ENCODE peak calls at places on chromosome X, in eight cellular contexts. One of them, this sample, is unnamed.

GRCh38 chrX:109840585-109840984 is 107.5 kb upstream of the ACSL4 start:
- DNase-seq in sigmoid colon: peak; percentile 72
- DNase-seq in aorta: no peak
- DNase-seq in right lobe of liver: no peak
- DNase-seq in GM23248: peak; percentile 90
- DNase-seq in OCI-LY7: no peak
- DNase-seq in endothelial cell of umbilical vein: no peak
- DNase-seq in left ventricle myocardium inferior: no peak
- DNase-seq in this sample: peak; percentile 88

GRCh38 chrX:129581904-129582303 is 41.8 kb downstream of the OCRL start:
- DNase-seq in right lobe of liver: no peak
- DNase-seq in aorta: no peak
- DNase-seq in OCI-LY7: no peak
- DNase-seq in endothelial cell of umbilical vein: no peak
- DNase-seq in left ventricle myocardium inferior: no peak
- DNase-seq in sigmoid colon: no peak
- DNase-seq in GM23248: no peak
- DNase-seq in this sample: no peak

GRCh38 chrX:68114573-68115199 is 318.6 kb downstream of the OPHN1 start:
- DNase-seq in left ventricle myocardium inferior: no peak
- DNase-seq in endothelial cell of umbilical vein: no peak
- DNase-seq in OCI-LY7: no peak
- DNase-seq in sigmoid colon: no peak
- DNase-seq in right lobe of liver: no peak
- DNase-seq in aorta: no peak
- DNase-seq in GM23248: peak; percentile 58
- DNase-seq in this sample: peak; percentile 3

GRCh38 chrX:73268463-73268862 is 53.8 kb upstream of the NAP1L2 start:
- DNase-seq in GM23248: no peak
- DNase-seq in sigmoid colon: no peak
- DNase-seq in left ventricle myocardium inferior: no peak
- DNase-seq in OCI-LY7: no peak
- DNase-seq in aorta: no peak
- DNase-seq in endothelial cell of umbilical vein: no peak
- DNase-seq in right lobe of liver: no peak
- DNase-seq in this sample: no peak

GRCh38 chrX:133415276-133416105 is at the start of gene GPC4:
- DNase-seq in sigmoid colon: peak; percentile 91
- DNase-seq in aorta: peak; percentile 89
- DNase-seq in GM23248: peak; percentile 57
- DNase-seq in OCI-LY7: no peak
- DNase-seq in endothelial cell of umbilical vein: no peak
- DNase-seq in left ventricle myocardium inferior: peak; percentile 65
- DNase-seq in right lobe of liver: peak; percentile 65
- DNase-seq in this sample: peak; percentile 78

GRCh38 chrX:128781506-128781905 is 729.3 kb upstream of the ACTRT1 start:
- DNase-seq in GM23248: no peak
- DNase-seq in OCI-LY7: peak; percentile 26
- DNase-seq in right lobe of liver: no peak
- DNase-seq in aorta: no peak
- DNase-seq in left ventricle myocardium inferior: no peak
- DNase-seq in sigmoid colon: no peak
- DNase-seq in endothelial cell of umbilical vein: no peak
- DNase-seq in this sample: no peak

GRCh38 chrX:18575744-18576143 is 96.2 kb downstream of the RS1 start:
- DNase-seq in sigmoid colon: no peak
- DNase-seq in left ventricle myocardium inferior: no peak
- DNase-seq in aorta: no peak
- DNase-seq in right lobe of liver: no peak
- DNase-seq in endothelial cell of umbilical vein: no peak
- DNase-seq in GM23248: no peak
- DNase-seq in OCI-LY7: no peak
- DNase-seq in this sample: no peak

GRCh38 chrX:81202413-81202794 is 502 bp downstream of the SH3BGRL start:
- DNase-seq in GM23248: peak; percentile 35
- DNase-seq in endothelial cell of umbilical vein: peak; percentile 46
- DNase-seq in left ventricle myocardium inferior: no peak
- DNase-seq in OCI-LY7: no peak
- DNase-seq in right lobe of liver: no peak
- DNase-seq in aorta: no peak
- DNase-seq in sigmoid colon: no peak
- DNase-seq in this sample: peak; percentile 25

GRCh38 chrX:48022740-48023139 is 16.0 kb downstream of the SPACA5 start:
- DNase-seq in aorta: no peak
- DNase-seq in right lobe of liver: no peak
- DNase-seq in GM23248: peak; percentile 26
- DNase-seq in endothelial cell of umbilical vein: no peak
- DNase-seq in OCI-LY7: no peak
- DNase-seq in left ventricle myocardium inferior: no peak
- DNase-seq in sigmoid colon: no peak
- DNase-seq in this sample: peak; percentile 49

GRCh38 chrX:48022100-48022499 is 15.3 kb downstream of the SPACA5 start:
- DNase-seq in endothelial cell of umbilical vein: no peak
- DNase-seq in aorta: no peak
- DNase-seq in OCI-LY7: no peak
- DNase-seq in left ventricle myocardium inferior: no peak
- DNase-seq in GM23248: no peak
- DNase-seq in sigmoid colon: no peak
- DNase-seq in right lobe of liver: no peak
- DNase-seq in this sample: no peak

GRCh38 chrX:48025561-48025960 is 18.8 kb downstream of the SPACA5 start:
- DNase-seq in aorta: no peak
- DNase-seq in GM23248: peak; percentile 62
- DNase-seq in right lobe of liver: no peak
- DNase-seq in left ventricle myocardium inferior: no peak
- DNase-seq in endothelial cell of umbilical vein: peak; percentile 63
- DNase-seq in sigmoid colon: no peak
- DNase-seq in OCI-LY7: peak; percentile 76
- DNase-seq in this sample: peak; percentile 83

DNA sequence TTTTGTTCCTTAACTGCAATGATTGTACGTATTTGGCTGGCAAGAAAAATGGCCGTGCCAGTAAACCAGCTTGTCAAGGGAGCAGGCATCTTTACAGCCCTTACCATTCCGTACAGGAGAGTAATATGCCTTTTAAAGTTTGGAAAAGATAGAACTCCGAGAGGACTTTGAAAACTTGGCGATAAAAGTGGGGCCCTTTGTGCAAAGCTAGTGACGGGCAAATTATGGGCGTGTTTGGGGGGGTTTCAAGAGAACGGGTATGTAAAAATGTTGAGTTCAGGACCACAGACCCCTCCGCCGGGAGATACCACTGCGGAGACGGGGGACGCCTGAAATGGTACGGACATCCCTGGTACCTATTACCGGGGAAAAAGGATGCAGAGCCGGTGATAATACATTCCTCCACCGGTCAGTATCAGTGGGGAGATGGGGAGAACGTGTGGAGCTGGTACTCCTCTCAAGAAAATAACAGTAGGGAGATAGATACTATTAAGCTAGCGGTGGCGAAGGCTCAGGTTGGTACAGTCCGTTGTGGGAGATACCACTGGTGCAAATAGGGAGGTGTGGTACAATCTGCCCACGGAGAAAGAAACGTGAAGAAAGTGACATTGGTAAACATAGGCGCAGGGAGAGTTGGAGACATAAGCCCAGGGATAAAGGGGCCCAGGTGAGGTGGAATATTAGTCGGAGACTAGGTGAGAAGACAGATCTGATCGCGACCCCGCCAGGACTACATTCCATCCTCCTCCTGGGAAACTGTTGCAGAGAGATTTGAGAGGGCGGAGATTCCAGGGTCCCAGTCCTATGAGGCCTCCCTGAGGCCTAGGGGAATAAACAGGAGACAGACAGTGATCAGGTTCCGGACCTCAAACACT is 14.5 kb downstream of the SPACA5 start:
- DNase-seq in sigmoid colon: peak; percentile 78
- DNase-seq in right lobe of liver: peak; percentile 72
- DNase-seq in endothelial cell of umbilical vein: peak; percentile 84
- DNase-seq in aorta: peak; percentile 90
- DNase-seq in left ventricle myocardium inferior: peak; percentile 80
- DNase-seq in OCI-LY7: peak; percentile 83
- DNase-seq in GM23248: peak; percentile 71
- DNase-seq in this sample: peak; percentile 76
- H3K4me3 ChIP-seq in sigmoid colon: peak overlapping the region; percentile 51
- H3K4me3 ChIP-seq in right lobe of liver: peak overlapping the region; percentile 50
- H3K4me3 ChIP-seq in endothelial cell of umbilical vein: peak overlapping the region; percentile 90
- H3K4me3 ChIP-seq in aorta: peak overlapping the region; percentile 37
- H3K4me3 ChIP-seq in left ventricle myocardium inferior: peak overlapping the region; percentile 69
- H3K4me3 ChIP-seq in OCI-LY7: peak overlapping the region; percentile 75
- H3K4me3 ChIP-seq in GM23248: peak overlapping the region; percentile 82
- H3K4me3 ChIP-seq in this sample: peak overlapping the region; percentile 86

DNA sequence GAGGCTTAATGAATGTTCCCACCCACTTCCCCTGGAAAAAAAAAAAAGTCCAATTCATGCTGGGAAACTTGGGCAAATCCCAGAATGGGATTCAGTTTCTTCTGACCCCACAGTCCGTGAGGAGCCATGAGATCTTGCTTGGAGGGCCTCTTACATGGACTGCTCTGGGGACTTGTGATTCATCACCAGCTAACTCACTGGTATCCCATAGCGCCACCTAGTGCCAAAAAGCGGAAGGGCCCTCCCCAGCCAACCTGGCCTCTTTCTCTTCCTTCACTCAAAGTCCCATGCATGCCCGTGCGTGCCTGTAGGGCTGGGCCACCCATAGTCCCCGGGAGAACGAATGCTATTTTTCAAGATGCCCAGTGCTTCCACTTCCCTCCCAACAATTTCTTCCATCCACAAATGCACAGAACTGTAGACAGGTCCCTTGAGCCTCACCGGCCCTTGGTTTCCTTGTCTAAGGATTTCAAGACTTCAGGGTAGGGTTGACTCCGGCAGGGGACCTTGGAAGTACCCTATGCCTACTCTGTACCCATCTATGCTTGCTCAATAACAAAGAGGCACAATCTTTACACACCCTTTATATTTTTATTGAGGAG is 5.1 kb downstream of the RTL5 start:
- DNase-seq in endothelial cell of umbilical vein: peak; percentile 86
- DNase-seq in sigmoid colon: peak; percentile 92
- DNase-seq in left ventricle myocardium inferior: peak; percentile 85
- DNase-seq in right lobe of liver: peak; percentile 80
- DNase-seq in aorta: peak; percentile 94
- DNase-seq in OCI-LY7: peak; percentile 48
- DNase-seq in GM23248: peak; percentile 84
- DNase-seq in this sample: peak; percentile 91
- H3K4me1 ChIP-seq in endothelial cell of umbilical vein: peaks cover 56% of the 10 kb centered on the region
- H3K4me1 ChIP-seq in sigmoid colon: peaks cover 65% of the 10 kb centered on the region
- H3K4me1 ChIP-seq in left ventricle myocardium inferior: peaks cover 64% of the 10 kb centered on the region
- H3K4me1 ChIP-seq in right lobe of liver: peaks cover 5% of the 10 kb centered on the region
- H3K4me1 ChIP-seq in aorta: no peaks in the 10 kb centered on the region
- H3K4me1 ChIP-seq in OCI-LY7: no peaks in the 10 kb centered on the region
- H3K4me1 ChIP-seq in GM23248: peaks cover 10% of the 10 kb centered on the region
- H3K4me1 ChIP-seq in this sample: peaks cover 46% of the 10 kb centered on the region

DNA sequence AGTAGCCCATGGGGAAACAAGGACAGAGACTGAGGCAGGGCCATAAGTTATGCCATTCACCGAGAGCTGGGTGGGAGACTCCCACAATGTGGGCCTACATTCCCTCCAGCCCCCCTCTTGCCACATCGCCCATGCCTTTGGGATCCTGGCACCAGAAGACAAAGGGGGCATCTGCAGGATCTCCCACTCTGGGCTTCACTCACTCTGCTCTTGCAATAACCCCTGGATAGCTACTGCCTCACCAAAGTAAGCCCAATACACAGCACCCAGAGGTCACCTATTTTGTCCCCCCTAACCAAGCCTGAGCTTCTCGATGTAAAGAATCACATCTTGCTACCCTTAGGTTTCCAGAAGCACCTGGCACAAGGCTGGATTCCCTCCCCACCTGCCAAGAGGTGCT is 741 bp upstream of the RTL5 start:
- DNase-seq in right lobe of liver: no peak
- DNase-seq in sigmoid colon: no peak
- DNase-seq in endothelial cell of umbilical vein: no peak
- DNase-seq in GM23248: no peak
- DNase-seq in left ventricle myocardium inferior: no peak
- DNase-seq in OCI-LY7: no peak
- DNase-seq in aorta: no peak
- DNase-seq in this sample: no peak
- H3K4me3 ChIP-seq in right lobe of liver: peak overlapping the region; percentile 47
- H3K4me3 ChIP-seq in sigmoid colon: peak overlapping the region; percentile 60
- H3K4me3 ChIP-seq in endothelial cell of umbilical vein: no peak overlapping the region
- H3K4me3 ChIP-seq in GM23248: peak overlapping the region; percentile 64
- H3K4me3 ChIP-seq in left ventricle myocardium inferior: peak overlapping the region; percentile 67
- H3K4me3 ChIP-seq in OCI-LY7: no peak overlapping the region
- H3K4me3 ChIP-seq in aorta: no peak overlapping the region
- H3K4me3 ChIP-seq in this sample: peak overlapping the region; percentile 64

GRCh38 chrX:46710425-46710824 is 48.5 kb downstream of the SLC9A7 start:
- DNase-seq in GM23248: peak; percentile 41
- DNase-seq in sigmoid colon: no peak
- DNase-seq in right lobe of liver: no peak
- DNase-seq in left ventricle myocardium inferior: no peak
- DNase-seq in aorta: no peak
- DNase-seq in endothelial cell of umbilical vein: no peak
- DNase-seq in OCI-LY7: no peak
- DNase-seq in this sample: no peak

GRCh38 chrX:46707274-46707965 is 51.5 kb downstream of the SLC9A7 start:
- DNase-seq in left ventricle myocardium inferior: no peak
- DNase-seq in GM23248: no peak
- DNase-seq in aorta: no peak
- DNase-seq in endothelial cell of umbilical vein: no peak
- DNase-seq in right lobe of liver: peak; percentile 65
- DNase-seq in sigmoid colon: no peak
- DNase-seq in OCI-LY7: no peak
- DNase-seq in this sample: no peak

GRCh38 chrX:46712733-46713132 is 46.2 kb downstream of the SLC9A7 start:
- DNase-seq in aorta: no peak
- DNase-seq in GM23248: no peak
- DNase-seq in endothelial cell of umbilical vein: no peak
- DNase-seq in left ventricle myocardium inferior: no peak
- DNase-seq in OCI-LY7: peak; percentile 41
- DNase-seq in sigmoid colon: no peak
- DNase-seq in right lobe of liver: no peak
- DNase-seq in this sample: no peak

GRCh38 chrX:46713672-46714487 is 45.0 kb downstream of the SLC9A7 start:
- DNase-seq in endothelial cell of umbilical vein: no peak
- DNase-seq in right lobe of liver: no peak
- DNase-seq in left ventricle myocardium inferior: no peak
- DNase-seq in GM23248: peak; percentile 12
- DNase-seq in OCI-LY7: no peak
- DNase-seq in sigmoid colon: no peak
- DNase-seq in aorta: no peak
- DNase-seq in this sample: peak; percentile 35

DNA sequence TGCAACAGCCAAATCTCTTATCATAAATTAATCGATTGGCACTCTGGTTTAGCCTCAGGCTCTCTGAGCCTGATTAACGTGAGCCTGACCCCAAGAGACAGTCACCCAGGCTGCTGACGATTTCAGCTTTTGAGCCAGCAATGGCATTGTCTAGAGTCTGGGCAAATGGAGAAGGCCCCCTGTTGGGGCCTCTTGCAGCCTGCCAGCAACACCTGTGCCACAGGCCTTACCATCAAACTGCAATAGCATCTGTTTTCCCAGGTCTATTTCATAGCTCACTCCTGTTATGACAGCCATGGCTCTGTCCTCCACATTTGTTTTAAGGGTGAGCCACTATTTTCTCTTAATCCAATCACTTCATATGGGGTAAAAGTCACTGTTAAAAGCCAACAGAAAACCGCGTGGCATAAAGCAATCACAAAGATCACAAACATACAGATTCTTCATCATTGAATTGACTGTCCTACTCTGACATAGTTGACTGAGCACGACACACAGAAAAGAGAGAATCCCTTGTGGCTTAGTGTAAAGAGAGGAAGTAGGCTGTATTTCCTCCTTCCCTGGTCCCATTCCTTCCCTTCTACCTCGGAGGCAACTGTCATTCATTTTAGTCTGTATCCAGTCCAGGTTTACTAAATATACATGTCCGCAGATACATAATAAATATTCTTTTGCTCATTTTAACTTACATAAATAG is 47.8 kb downstream of the SLC9A7 start:
- DNase-seq in aorta: no peak
- DNase-seq in right lobe of liver: no peak
- DNase-seq in OCI-LY7: peak; percentile 73
- DNase-seq in endothelial cell of umbilical vein: no peak
- DNase-seq in GM23248: no peak
- DNase-seq in left ventricle myocardium inferior: no peak
- DNase-seq in sigmoid colon: no peak
- DNase-seq in this sample: no peak
- H3K4me1 ChIP-seq in aorta: no peaks in the 10 kb centered on the region
- H3K4me1 ChIP-seq in right lobe of liver: no peaks in the 10 kb centered on the region
- H3K4me1 ChIP-seq in OCI-LY7: peaks cover 69% of the 10 kb centered on the region
- H3K4me1 ChIP-seq in endothelial cell of umbilical vein: no peaks in the 10 kb centered on the region
- H3K4me1 ChIP-seq in GM23248: peaks cover 19% of the 10 kb centered on the region
- H3K4me1 ChIP-seq in left ventricle myocardium inferior: no peaks in the 10 kb centered on the region
- H3K4me1 ChIP-seq in sigmoid colon: no peaks in the 10 kb centered on the region
- H3K4me1 ChIP-seq in this sample: peaks cover 5% of the 10 kb centered on the region